ENCODE peak calls at places on chromosomes 2 and 18, in five cellular contexts. C is stimulated activated CD8-positive, alpha-beta memory T cell treated with anti-CD3 and anti-CD28 coated beads, Interleukin-15, amount 100 ng/mL, for 4 hours; L is amniotic stem cell; U is stimulated activated CD4-positive, alpha-beta T cell treated with anti-CD3 and anti-CD28 coated beads, Interleukin-4, amount 100 ng/mL, for 4 hours; G is hepatocyte. S is an unnamed sample.

GRCh38 chr18:49723648-49724180 is 89.6 kb downstream of the ACAA2 start:
- DNase-seq in C (no peak), L (no peak), U (no peak), G (peak), S (no peak)

GRCh38 chr2:2108189-2108588 is 222.9 kb downstream of the MYT1L start:
- DNase-seq in C (no peak), L (no peak), U (no peak), G (no peak), S (no peak)

GRCh38 chr2:10831387-10831985 is 18.9 kb upstream of the PDIA6 start:
- DNase-seq in C (no peak), L (no peak), U (no peak), G (no peak), S (no peak)

GRCh38 chr2:88903744-88904353 is 212.4 kb downstream of the RPIA start:
- DNase-seq in C (no peak), L (peak), U (no peak), G (no peak), S (no peak)

GRCh38 chr2:23537991-23538390 is 153.0 kb downstream of the KLHL29 start:
- DNase-seq in C (no peak), L (no peak), U (no peak), G (no peak), S (no peak)

GRCh38 chr2:100907832-100908231 is 87.9 kb downstream of the NPAS2 start:
- DNase-seq in C (no peak), L (no peak), U (no peak), G (no peak), S (no peak)

GRCh38 chr2:104929663-104930062 is 75.7 kb downstream of the POU3F3 start:
- DNase-seq in C (no peak), L (no peak), U (no peak), G (no peak), S (no peak)

GRCh38 chr18:37554399-37554787 is 11.2 kb downstream of the CELF4 start:
- DNase-seq in C (no peak), L (no peak), U (no peak), G (no peak), S (no peak)

GRCh38 chr2:190277234-190278112 is 42.2 kb downstream of the HIBCH start:
- DNase-seq in C (no peak), L (peak), U (no peak), G (peak), S (no peak)

GRCh38 chr2:45380131-45380836 is 230.8 kb downstream of the SRBD1 start:
- DNase-seq in C (no peak), L (no peak), U (no peak), G (peak), S (no peak)

GRCh38 chr2:8984152-8984551 is 19.3 kb downstream of the MBOAT2 start:
- DNase-seq in C (no peak), L (no peak), U (no peak), G (no peak), S (no peak)

GRCh38 chr2:72012886-72013574 is 134.6 kb downstream of the CYP26B1 start:
- DNase-seq in C (no peak), L (no peak), U (no peak), G (peak), S (no peak)

GRCh38 chr2:177584293-177584692 is 191.7 kb downstream of the AGPS start:
- DNase-seq in C (no peak), L (no peak), U (no peak), G (no peak), S (no peak)

GRCh38 chr2:62685986-62686625 is 19.4 kb upstream of the EHBP1 start:
- DNase-seq in C (no peak), L (no peak), U (no peak), G (no peak), S (no peak)

GRCh38 chr2:30777662-30778505 is 29.4 kb downstream of the CAPN13 start:
- DNase-seq in C (no peak), L (no peak), U (no peak), G (peak), S (no peak)

GRCh38 chr2:213306320-213306942 is 22.2 kb downstream of the SPAG16 start:
- DNase-seq in C (no peak), L (no peak), U (no peak), G (peak), S (no peak)

GRCh38 chr2:156383798-156384197 is 51.3 kb upstream of the NR4A2 start:
- DNase-seq in C (no peak), L (no peak), U (no peak), G (no peak), S (no peak)

GRCh38 chr18:57107141-57107832 is 39.6 kb upstream of the BOD1L2 start:
- DNase-seq in C (no peak), L (peak), U (no peak), G (peak), S (no peak)

GRCh38 chr2:110770696-110771425 is 38.5 kb downstream of the ACOXL start:
- DNase-seq in C (no peak), L (no peak), U (no peak), G (peak), S (no peak)

GRCh38 chr2:241038374-241039180 is 40.2 kb downstream of the SNED1 start:
- DNase-seq in C (no peak), L (no peak), U (no peak), G (no peak), S (no peak)

GRCh38 chr18:10590412-10590811 is 64.6 kb downstream of the NAPG start:
- DNase-seq in C (no peak), L (no peak), U (no peak), G (no peak), S (no peak)

GRCh38 chr2:39370101-39370500 is 67.0 kb downstream of the MAP4K3 start:
- DNase-seq in C (no peak), L (no peak), U (no peak), G (no peak), S (no peak)

GRCh38 chr2:84474176-84474575 is 15.1 kb upstream of the SUCLG1 start:
- DNase-seq in C (no peak), L (no peak), U (no peak), G (no peak), S (no peak)

GRCh38 chr18:48694295-48694694 is 155.5 kb downstream of the CTIF start:
- DNase-seq in C (no peak), L (no peak), U (no peak), G (no peak), S (no peak)

GRCh38 chr2:128715360-128715759 is 396.7 kb upstream of the HS6ST1 start:
- DNase-seq in C (no peak), L (no peak), U (no peak), G (no peak), S (no peak)

GRCh38 chr2:205654878-205655601 is 27.3 kb upstream of the NRP2 start:
- DNase-seq in C (no peak), L (peak), U (no peak), G (no peak), S (no peak)

GRCh38 chr2:66495788-66496640 is 61.1 kb downstream of the MEIS1 start:
- DNase-seq in C (no peak), L (peak), U (no peak), G (peak), S (no peak)

GRCh38 chr18:24051256-24051947 is 36.8 kb downstream of the TTC39C start:
- DNase-seq in C (no peak), L (no peak), U (no peak), G (peak), S (no peak)

GRCh38 chr2:8670580-8670979 is 11.3 kb upstream of the ID2 start:
- DNase-seq in C (no peak), L (no peak), U (no peak), G (no peak), S (no peak)

GRCh38 chr18:23812566-23813440 is 123.5 kb downstream of the LAMA3 start:
- DNase-seq in C (no peak), L (no peak), U (no peak), G (no peak), S (no peak)

GRCh38 chr18:74413811-74414210 is 43.3 kb downstream of the DIPK1C start:
- DNase-seq in C (no peak), L (no peak), U (no peak), G (no peak), S (no peak)

GRCh38 chr2:41872646-41873045 is 175.2 kb upstream of the PKDCC start:
- DNase-seq in C (no peak), L (no peak), U (no peak), G (no peak), S (no peak)

GRCh38 chr2:159891917-159892691 is 94.1 kb upstream of the CD302 start:
- DNase-seq in C (no peak), L (peak), U (no peak), G (peak), S (no peak)

GRCh38 chr2:72965770-72966430 is 48.6 kb downstream of the EMX1 start:
- DNase-seq in C (no peak), L (no peak), U (no peak), G (peak), S (no peak)

GRCh38 chr2:149464396-149464795 is 123.2 kb downstream of the MMADHC start:
- DNase-seq in C (no peak), L (no peak), U (no peak), G (no peak), S (no peak)

GRCh38 chr2:195820373-195820772 is 163.3 kb downstream of the SLC39A10 start:
- DNase-seq in C (no peak), L (no peak), U (no peak), G (no peak), S (no peak)